ENCODE peak calls at places on chromosomes 11 and 22, in nine cellular contexts. N is A549, J is ovary, W is stomach, M is GM12878, S is K562, G is sigmoid colon, F is upper lobe of left lung, D is tibial nerve. T is an unnamed sample. For H3K4me1, the result is how much of the 10 kb centered on the place peaks cover.

GRCh38 chr11:102599642-102600261 is 25.4 kb downstream of the MMP20 start:
- DNase-seq in M (no peak), S (peak), D (no peak), G (no peak), W (no peak), N (peak), F (no peak), J (no peak), T (no peak)

GRCh38 chr22:37223965-37224551 is 11.8 kb upstream of the SSTR3 start:
- DNase-seq in N (no peak), G (no peak), W (no peak), S (no peak), J (no peak), M (no peak), D (no peak), F (no peak), T (no peak)

GRCh38 chr11:8221025-8221723 is 42.5 kb downstream of the LMO1 start:
- DNase-seq in M (no peak), W (no peak), S (no peak), G (peak), J (no peak), N (no peak), D (no peak), F (no peak), T (no peak)

GRCh38 chr22:30247561-30247960 is 1.0 kb upstream of the LIF start:
- DNase-seq in F (no peak), S (no peak), J (no peak), W (no peak), G (no peak), D (no peak), M (no peak), N (no peak), T (no peak)

GRCh38 chr22:47019012-47019790 is 256.8 kb downstream of the TBC1D22A start:
- DNase-seq in G (peak), J (peak), D (no peak), W (peak), N (no peak), F (no peak), M (no peak), S (no peak), T (no peak)

GRCh38 chr11:68298659-68299516 is 13.5 kb upstream of the LRP5 start:
- DNase-seq in G (no peak), S (no peak), F (no peak), N (no peak), J (no peak), W (no peak), D (no peak), M (no peak), T (no peak)

GRCh38 chr11:34191592-34191991 is 86.2 kb downstream of the NAT10 start:
- DNase-seq in D (no peak), S (no peak), G (no peak), J (no peak), W (no peak), F (no peak), N (no peak), M (no peak), T (no peak)

GRCh38 chr22:27875951-27876350 is 43.1 kb downstream of the PITPNB start:
- DNase-seq in J (no peak), N (no peak), S (no peak), D (no peak), M (no peak), G (no peak), W (no peak), F (no peak), T (no peak)

GRCh38 chr11:19952101-19952605 is 208.1 kb downstream of the DBX1 start:
- DNase-seq in M (no peak), J (no peak), N (no peak), G (no peak), D (no peak), W (no peak), F (no peak), S (no peak), T (no peak)

GRCh38 chr11:13152736-13153541 is 124.7 kb upstream of the BMAL1 start:
- DNase-seq in D (no peak), W (no peak), N (peak), F (no peak), G (no peak), M (no peak), S (peak), J (no peak), T (no peak)

GRCh38 chr22:36454916-36455570 is 26.4 kb downstream of the TXN2 start:
- DNase-seq in F (peak), J (peak), W (peak), S (peak), G (peak), D (peak), N (peak), M (peak), T (peak)

GRCh38 chr11:69186316-69187266 is 30.9 kb downstream of the SMIM38 start:
- DNase-seq in J (no peak), N (no peak), F (no peak), M (no peak), D (no peak), G (no peak), W (no peak), S (no peak), T (no peak)

GRCh38 chr22:24996420-24996952 is 44.0 kb downstream of the KIAA1671 start:
- DNase-seq in F (no peak), G (no peak), W (no peak), M (no peak), J (no peak), D (no peak), S (no peak), N (peak), T (no peak)

GRCh38 chr11:105610796-105611361 is 1.0 kb downstream of the GRIA4 start:
- DNase-seq in S (no peak), F (no peak), M (no peak), W (no peak), J (no peak), G (no peak), D (no peak), N (no peak), T (no peak)

GRCh38 chr11:47847892-47848635 is at the start of gene NUP160:
- DNase-seq in G (peak), D (peak), N (peak), W (peak), F (peak), M (no peak), S (peak), J (peak), T (peak)

GRCh38 chr22:44842417-44842816 is 90.0 kb downstream of the ARHGAP8 start:
- DNase-seq in N (no peak), W (no peak), F (no peak), J (no peak), D (no peak), M (no peak), G (no peak), S (no peak), T (no peak)

GRCh38 chr22:44888491-44888941 is 121.3 kb downstream of the PHF21B start:
- DNase-seq in F (no peak), N (no peak), J (peak), S (no peak), G (no peak), M (no peak), D (no peak), W (no peak), T (no peak)

GRCh38 chr22:29112102-29112501 is 39.3 kb downstream of the KREMEN1 start:
- DNase-seq in G (no peak), M (no peak), F (no peak), W (no peak), N (no peak), S (no peak), J (no peak), D (no peak), T (no peak)

GRCh38 chr11:133697603-133698002 is 147.7 kb downstream of the SPATA19 start:
- DNase-seq in W (no peak), D (no peak), J (no peak), S (no peak), N (no peak), M (no peak), F (no peak), G (no peak), T (peak)

GRCh38 chr22:44947029-44947428 is 62.8 kb downstream of the PHF21B start:
- DNase-seq in N (no peak), S (no peak), D (no peak), W (no peak), M (no peak), J (no peak), G (no peak), F (no peak), T (no peak)

GRCh38 chr11:134468796-134469195 is 56.8 kb upstream of the B3GAT1 start:
- DNase-seq in W (peak), J (no peak), G (no peak), M (no peak), D (no peak), S (no peak), F (no peak), N (no peak), T (no peak)

GRCh38 chr11:66651011-66651410 is 12.5 kb downstream of the RBM4 start:
- DNase-seq in D (no peak), M (no peak), G (no peak), F (no peak), S (no peak), W (no peak), J (no peak), N (no peak), T (no peak)

GRCh38 chr11:118628432-118628831 is 21.0 kb downstream of the PHLDB1 start:
- DNase-seq in F (peak), D (no peak), S (no peak), G (no peak), W (no peak), N (no peak), M (no peak), J (no peak), T (no peak)

GRCh38 chr11:111696556-111696955 is 69.6 kb downstream of the PPP2R1B start:
- DNase-seq in J (no peak), G (no peak), M (no peak), W (no peak), D (no peak), F (no peak), N (no peak), S (no peak), T (no peak)

GRCh38 chr22:43263645-43264514 is 76.9 kb upstream of the TTLL12 start:
- DNase-seq in M (peak), D (no peak), W (peak), N (no peak), F (no peak), G (no peak), J (peak), S (peak), T (no peak)

GRCh38 chr11:1729692-1730011 is 20.7 kb downstream of the IFITM10 start:
- DNase-seq in F (no peak), W (no peak), J (no peak), N (no peak), M (no peak), G (no peak), D (no peak), S (no peak), T (no peak)

GRCh38 chr11:105152556-105152955 is 13.0 kb upstream of the CARD18 start:
- DNase-seq in S (no peak), N (no peak), M (no peak), J (no peak), G (no peak), F (no peak), D (no peak), W (no peak), T (no peak)

GRCh38 chr11:71342951-71343827 is 90.8 kb upstream of the SHANK2 start:
- DNase-seq in F (no peak), D (no peak), J (no peak), W (peak), M (no peak), S (peak), N (peak), G (no peak), T (no peak)

GRCh38 chr11:38156495-38157146 is 1558.6 kb upstream of the RAG2 start:
- DNase-seq in J (no peak), F (no peak), D (no peak), W (no peak), S (peak), N (no peak), G (no peak), M (no peak), T (no peak)

GRCh38 chr11:59822989-59823566 is 12.5 kb upstream of the MRPL16 start:
- DNase-seq in S (peak), D (peak), N (peak), M (no peak), G (no peak), W (peak), F (no peak), J (no peak), T (no peak)

GRCh38 chr11:75563978-75564552 is 2.0 kb downstream of the SERPINH1 start:
- DNase-seq in J (peak), N (no peak), S (peak), G (peak), W (peak), F (peak), D (peak), M (no peak), T (no peak)

GRCh38 chr11:116579857-116580727 is 192.7 kb downstream of the BUD13 start:
- DNase-seq in M (no peak), F (peak), S (no peak), N (no peak), G (no peak), W (no peak), D (no peak), J (no peak), T (no peak)

GRCh38 chr11:76648929-76649328 is 21.6 kb downstream of the LRRC32 start:
- DNase-seq in W (no peak), S (no peak), J (no peak), F (no peak), D (no peak), G (no peak), N (no peak), M (no peak), T (no peak)

GRCh38 chr11:11621881-11622706 is at the start of gene GALNT18:
- DNase-seq in F (peak), D (peak), M (peak), S (peak), J (peak), N (peak), W (peak), G (peak), T (peak)
- TF ChIP-seq POLR2A in F (peak), D (peak), M (peak), S (no peak), J (no peak), N (peak), W (no peak), G (peak), T (no peak)

DNA sequence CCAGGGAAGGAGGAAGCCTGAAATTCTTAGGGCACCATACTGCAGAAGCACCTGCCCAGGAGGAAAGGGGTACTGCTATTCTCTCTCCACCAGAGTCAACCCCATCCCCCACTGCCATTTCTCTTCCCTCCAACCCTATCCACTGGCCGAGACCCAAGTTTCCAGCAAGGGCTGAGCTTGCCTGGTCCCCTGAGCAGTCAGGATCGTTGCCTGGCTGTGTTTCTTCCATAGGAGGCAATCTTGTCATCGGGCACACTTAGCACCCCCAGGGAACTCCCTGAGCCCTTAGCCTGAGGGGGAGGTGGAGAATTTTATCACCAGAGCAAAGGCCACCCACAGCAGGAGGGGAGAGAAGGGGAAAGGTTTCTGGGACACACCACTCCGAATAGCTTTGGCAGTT is 115.8 kb upstream of the NECTIN1 start:
- DNase-seq in S (no peak), J (no peak), W (no peak), M (no peak), F (no peak), G (no peak), N (no peak), D (no peak), T (no peak)
- TF ChIP-seq EP300 in S (no peak), J (no peak), W (no peak), M (no peak), F (no peak), G (no peak), N (no peak), D (no peak), T (no peak)

DNA sequence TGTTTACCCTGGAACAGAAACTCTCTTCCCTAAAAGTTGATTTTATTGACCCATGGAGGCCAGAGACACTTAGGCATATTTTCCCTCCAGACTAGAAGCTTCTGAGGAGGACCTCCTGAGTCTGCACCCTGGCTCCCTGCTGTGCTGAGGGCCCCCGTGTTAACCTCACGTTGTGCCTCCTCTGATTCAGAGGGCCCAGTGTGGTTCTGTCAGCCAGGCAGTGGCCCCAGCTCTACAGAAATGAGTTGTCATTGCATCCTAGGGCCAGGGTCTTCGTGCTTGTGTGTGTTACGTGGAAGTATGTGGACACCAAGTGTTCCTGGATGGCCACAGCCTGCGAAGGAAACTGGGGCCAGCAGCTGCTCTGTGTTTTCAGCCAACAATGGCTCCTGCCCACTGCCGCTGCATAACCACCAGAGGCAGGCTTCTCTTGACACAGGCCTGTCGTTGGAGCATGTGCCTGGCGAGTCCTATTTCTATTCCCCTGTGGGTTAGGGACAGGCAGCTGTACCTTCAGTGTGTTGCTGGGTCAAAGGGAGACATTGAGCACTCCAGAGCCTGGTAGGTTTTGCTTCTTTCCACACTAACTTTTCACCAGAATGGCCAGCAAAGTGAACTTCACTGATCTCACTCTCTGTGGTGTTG is 44.5 kb downstream of the MED15 start:
- DNase-seq in S (no peak), M (no peak), J (peak), W (no peak), G (peak), N (no peak), F (no peak), D (no peak), T (no peak)
- H3K4me1 ChIP-seq in S (under half), M (under half), J (under half), W (half or more), G (half or more), N (under half), F (half or more), D (under half), T (half or more)

GRCh38 chr11:130115218-130115617 is 44.4 kb upstream of the ST14 start:
- DNase-seq in F (no peak), S (no peak), M (no peak), G (no peak), D (no peak), W (no peak), J (no peak), N (no peak), T (no peak)
- TF ChIP-seq POLR2A in F (no peak), S (no peak), M (no peak), G (no peak), D (no peak), W (no peak), J (no peak), N (no peak), T (no peak)

GRCh38 chr11:16612801-16613400 is 125.5 kb upstream of the C11orf58 start:
- DNase-seq in M (no peak), N (no peak), S (no peak), G (no peak), D (peak), J (no peak), F (no peak), W (no peak), T (no peak)

GRCh38 chr11:16613401-16614381 is 124.8 kb upstream of the C11orf58 start:
- DNase-seq in W (peak), D (peak), M (no peak), S (peak), G (peak), N (peak), F (peak), J (peak), T (no peak)

GRCh38 chr11:16612234-16612571 is 126.2 kb upstream of the C11orf58 start:
- DNase-seq in M (no peak), J (no peak), G (no peak), N (no peak), F (no peak), S (no peak), W (no peak), D (no peak), T (no peak)

GRCh38 chr11:16611395-16612233 is 126.8 kb upstream of the C11orf58 start:
- DNase-seq in J (no peak), G (no peak), W (no peak), F (no peak), N (no peak), D (no peak), M (no peak), S (peak), T (no peak)

GRCh38 chr11:16615480-16615879 is 123.0 kb upstream of the C11orf58 start:
- DNase-seq in W (no peak), N (no peak), D (no peak), S (no peak), J (no peak), M (no peak), G (no peak), F (no peak), T (no peak)
- TF ChIP-seq EP300 in W (no peak), N (no peak), D (no peak), S (no peak), J (no peak), M (no peak), G (no peak), F (no peak), T (no peak)